ENCODE peak calls at places on chromosomes 7 and 10, in five cellular contexts. P, M, Y, V and H are unnamed samples.

GRCh38 chr10:50501899-50502556 is 121.7 kb downstream of the SGMS1 start:
- DNase-seq in P (no peak), V (no peak), Y (no peak), M (no peak), H (no peak)

GRCh38 chr10:32878646-32879045 is 79.4 kb downstream of the ITGB1 start:
- DNase-seq in M (no peak), P (no peak), V (no peak), Y (no peak), H (no peak)

GRCh38 chr7:16398211-16399017 is 22.9 kb downstream of the CRPPA start:
- DNase-seq in P (no peak), Y (no peak), M (no peak), V (no peak), H (no peak)

GRCh38 chr7:156456503-156457115 is 184.0 kb upstream of the RNF32 start:
- DNase-seq in P (no peak), M (peak), Y (no peak), V (no peak), H (no peak)

GRCh38 chr10:72095195-72095594 is 6.8 kb upstream of the SPOCK2 start:
- DNase-seq in P (no peak), Y (no peak), V (no peak), M (no peak), H (no peak)

GRCh38 chr7:143375298-143376034 is 5.7 kb upstream of the ZYX start:
- DNase-seq in P (no peak), V (no peak), Y (no peak), M (peak), H (no peak)

GRCh38 chr10:102435529-102436233 is 3.3 kb upstream of the CUEDC2 start:
- DNase-seq in V (no peak), M (no peak), Y (peak), P (no peak), H (no peak)

GRCh38 chr7:81871606-81872265 is 101.9 kb upstream of the HGF start:
- DNase-seq in Y (no peak), M (no peak), P (no peak), V (no peak), H (no peak)

GRCh38 chr7:78635394-78635793 is 818.1 kb downstream of the MAGI2 start:
- DNase-seq in V (no peak), P (no peak), M (no peak), Y (no peak), H (no peak)

GRCh38 chr7:5690931-5691461 is 90.5 kb downstream of the RNF216 start:
- DNase-seq in P (no peak), M (no peak), V (no peak), Y (no peak), H (no peak)